ENCODE peak calls at places on chromosomes 6 and 20, in seven cellular contexts. V, M, R, H, E, U and C are unnamed samples.

GRCh38 chr20:30503992-30504570 is 753.4 kb upstream of the DEFB115 start:
- DNase-seq in H (no peak), V (no peak), R (no peak), U (no peak), M (no peak), E (no peak), C (no peak)

GRCh38 chr6:139628220-139628619 is 253.8 kb upstream of the CITED2 start:
- DNase-seq in V (no peak), R (no peak), U (no peak), E (no peak), M (no peak), H (no peak), C (no peak)

GRCh38 chr20:46695888-46696287 is 6.6 kb upstream of the TP53RK start:
- DNase-seq in E (no peak), U (no peak), R (no peak), M (no peak), V (no peak), H (peak), C (no peak)

GRCh38 chr6:35300848-35301247 is 3.2 kb downstream of the DEF6 start:
- DNase-seq in H (no peak), E (no peak), M (no peak), R (no peak), V (no peak), U (no peak), C (no peak)

GRCh38 chr20:59082981-59083380 is 40.4 kb upstream of the PRELID3B start:
- DNase-seq in V (no peak), U (no peak), E (no peak), R (no peak), M (no peak), H (no peak), C (no peak)

GRCh38 chr6:10595731-10596664 is 74.8 kb downstream of the GCNT2 start:
- DNase-seq in E (no peak), V (no peak), H (no peak), M (no peak), U (no peak), R (no peak), C (no peak)

GRCh38 chr6:3438190-3439167 is 18.4 kb downstream of the SLC22A23 start:
- DNase-seq in E (no peak), H (peak), U (peak), R (peak), V (no peak), M (no peak), C (no peak)

GRCh38 chr6:169046483-169047192 is 207.0 kb downstream of the THBS2 start:
- DNase-seq in V (no peak), R (no peak), M (peak), H (peak), E (no peak), U (no peak), C (no peak)

GRCh38 chr20:63941282-63942060 is 14.7 kb downstream of the UCKL1 start:
- DNase-seq in U (peak), H (no peak), V (peak), M (peak), R (no peak), E (peak), C (no peak)

GRCh38 chr20:43576108-43576507 is 14.6 kb upstream of the IFT52 start:
- DNase-seq in R (no peak), M (peak), U (peak), E (no peak), H (no peak), V (no peak), C (no peak)

GRCh38 chr6:89966250-89966588 is 72.0 kb downstream of the GJA10 start:
- DNase-seq in U (no peak), H (peak), V (no peak), R (no peak), M (no peak), E (no peak), C (no peak)

GRCh38 chr20:63642518-63643247 is 10.5 kb downstream of the STMN3 start:
- DNase-seq in H (no peak), R (no peak), V (peak), E (no peak), U (peak), M (peak), C (no peak)

GRCh38 chr20:31549513-31549880 is 35.3 kb downstream of the HM13 start:
- DNase-seq in H (no peak), V (no peak), U (no peak), M (peak), E (no peak), R (no peak), C (no peak)

GRCh38 chr20:60782959-60783625 is 469.0 kb upstream of the CDH4 start:
- DNase-seq in E (no peak), M (no peak), H (no peak), V (no peak), R (no peak), U (no peak), C (no peak)

GRCh38 chr6:156794546-156794945 is 17.4 kb downstream of the ARID1B start:
- DNase-seq in E (no peak), R (no peak), H (no peak), U (no peak), V (no peak), M (no peak), C (no peak)

GRCh38 chr6:145241039-145241438 is 494.3 kb downstream of the EPM2A start:
- DNase-seq in U (no peak), E (no peak), V (no peak), R (peak), H (peak), M (no peak), C (no peak)

GRCh38 chr6:24339932-24340331 is 17.9 kb downstream of the DCDC2 start:
- DNase-seq in H (no peak), V (no peak), R (no peak), E (no peak), U (no peak), M (no peak), C (no peak)

GRCh38 chr6:157873735-157874344 is 50.8 kb downstream of the SNX9 start:
- DNase-seq in M (peak), E (peak), H (peak), U (peak), R (no peak), V (peak), C (peak)

GRCh38 chr20:19453781-19454310 is 241.4 kb downstream of the SLC24A3 start:
- DNase-seq in M (no peak), V (no peak), E (no peak), R (no peak), U (no peak), H (no peak), C (no peak)

GRCh38 chr6:125868996-125869395 is 78.2 kb downstream of the NCOA7 start:
- DNase-seq in V (no peak), H (no peak), U (peak), M (peak), E (no peak), R (no peak), C (peak)

GRCh38 chr6:158648682-158649131 is 1.1 kb upstream of the SYTL3 start:
- DNase-seq in R (peak), E (no peak), M (peak), H (peak), U (no peak), V (no peak), C (no peak)

GRCh38 chr20:2840967-2841531 is 504 bp downstream of the VPS16 start:
- DNase-seq in E (peak), U (peak), V (peak), R (peak), H (peak), M (peak), C (peak)

GRCh38 chr6:116168148-116168547 is 42.2 kb upstream of the COL10A1 start:
- DNase-seq in E (no peak), U (no peak), H (no peak), R (no peak), M (no peak), V (no peak), C (no peak)

GRCh38 chr6:107539409-107539808 is 49.5 kb downstream of the SOBP start:
- DNase-seq in H (peak), M (no peak), R (no peak), E (no peak), U (no peak), V (no peak), C (no peak)

GRCh38 chr6:112432853-112433252 is 85.7 kb downstream of the RFPL4B start:
- DNase-seq in R (no peak), H (no peak), E (no peak), M (no peak), U (no peak), V (no peak), C (no peak)

GRCh38 chr6:105593805-105594231 is 190.9 kb upstream of the PREP start:
- DNase-seq in H (peak), U (no peak), E (no peak), R (no peak), M (no peak), V (no peak), C (peak)

GRCh38 chr20:62052336-62052841 is 13.3 kb downstream of the TAF4 start:
- DNase-seq in U (no peak), V (no peak), E (no peak), R (no peak), H (no peak), M (peak), C (no peak)

GRCh38 chr6:15626878-15627683 is 35.7 kb downstream of the DTNBP1 start:
- DNase-seq in E (no peak), U (no peak), H (no peak), R (no peak), M (no peak), V (no peak), C (no peak)

GRCh38 chr6:138346302-138347195 is 31.2 kb upstream of the SMIM28 start:
- DNase-seq in H (no peak), M (no peak), V (no peak), U (no peak), R (no peak), E (no peak), C (no peak)

GRCh38 chr20:37543828-37544227 is 16.2 kb upstream of the BLCAP start:
- DNase-seq in H (peak), R (no peak), V (no peak), U (no peak), M (no peak), E (no peak), C (no peak)

GRCh38 chr20:37539956-37540455 is 12.3 kb upstream of the BLCAP start:
- DNase-seq in U (no peak), H (no peak), V (no peak), R (no peak), E (no peak), M (no peak), C (no peak)

GRCh38 chr20:37542281-37542680 is 14.6 kb upstream of the BLCAP start:
- DNase-seq in M (no peak), H (no peak), V (no peak), R (no peak), U (no peak), E (no peak), C (no peak)

GRCh38 chr20:37539424-37539823 is 11.7 kb upstream of the BLCAP start:
- DNase-seq in M (no peak), H (no peak), U (no peak), R (no peak), E (no peak), V (no peak), C (no peak)

DNA sequence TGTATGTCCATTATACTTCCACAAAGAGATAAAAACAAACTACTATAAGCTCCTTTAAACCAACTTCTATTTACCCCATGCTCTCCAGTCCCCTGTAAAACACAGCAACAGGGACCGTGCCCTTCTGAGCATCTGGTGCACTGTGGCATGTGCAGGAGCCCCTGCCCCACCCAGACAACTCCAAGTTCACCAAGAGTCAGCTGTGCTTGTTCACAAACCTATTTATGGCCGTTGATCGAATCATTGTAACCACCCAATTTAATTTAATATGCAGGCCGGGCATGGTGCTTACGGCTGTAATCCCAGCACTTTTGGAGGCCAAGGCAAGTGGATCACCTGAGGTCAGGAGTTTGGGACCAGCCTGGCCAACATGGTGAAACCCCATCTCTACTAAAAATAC is 13.7 kb upstream of the BLCAP start:
- DNase-seq in E (no peak), H (no peak), M (no peak), R (no peak), V (no peak), U (no peak), C (no peak)
- H3K4me3 ChIP-seq in E (no peak), H (no peak), M (no peak), R (no peak), V (no peak), U (no peak), C (no peak)

DNA sequence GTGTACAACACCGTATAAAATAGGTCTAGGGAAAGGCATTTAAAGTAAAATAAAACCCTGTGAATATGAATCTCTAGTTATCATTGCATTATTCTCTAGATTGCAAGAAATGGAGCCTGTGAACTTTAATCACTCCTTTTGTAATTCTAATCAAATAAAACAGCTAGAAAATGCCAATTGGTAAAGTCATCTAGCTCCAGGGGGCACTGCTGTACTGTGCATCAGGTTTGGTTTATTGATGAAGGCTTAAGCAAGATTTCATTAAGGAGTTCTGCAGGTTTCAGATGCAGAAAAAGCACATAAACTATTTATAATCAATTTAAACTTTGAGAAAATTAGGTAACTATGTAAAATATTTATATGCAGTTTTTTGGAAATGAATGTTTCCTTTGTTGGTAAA is 645.0 kb downstream of the PHF3 start:
- DNase-seq in M (no peak), E (no peak), V (no peak), R (peak), U (no peak), H (peak), C (peak)
- TF ChIP-seq CTCF in M (peak), E (no peak), V (peak), R (peak), U (peak), H (peak), C (peak)

GRCh38 chr6:79440590-79440989 is 96.6 kb downstream of the LCA5 start:
- DNase-seq in U (no peak), V (no peak), R (no peak), H (no peak), E (no peak), M (no peak), C (no peak)

GRCh38 chr6:79436232-79436631 is 101.0 kb downstream of the LCA5 start:
- DNase-seq in E (no peak), H (peak), U (no peak), M (no peak), R (no peak), V (no peak), C (no peak)

GRCh38 chr6:79441222-79441621 is 96.0 kb downstream of the LCA5 start:
- DNase-seq in M (no peak), H (no peak), U (no peak), R (no peak), V (no peak), E (no peak), C (no peak)

GRCh38 chr6:79432726-79433125 is 104.5 kb downstream of the LCA5 start:
- DNase-seq in V (no peak), M (no peak), E (no peak), H (no peak), R (no peak), U (no peak), C (no peak)

DNA sequence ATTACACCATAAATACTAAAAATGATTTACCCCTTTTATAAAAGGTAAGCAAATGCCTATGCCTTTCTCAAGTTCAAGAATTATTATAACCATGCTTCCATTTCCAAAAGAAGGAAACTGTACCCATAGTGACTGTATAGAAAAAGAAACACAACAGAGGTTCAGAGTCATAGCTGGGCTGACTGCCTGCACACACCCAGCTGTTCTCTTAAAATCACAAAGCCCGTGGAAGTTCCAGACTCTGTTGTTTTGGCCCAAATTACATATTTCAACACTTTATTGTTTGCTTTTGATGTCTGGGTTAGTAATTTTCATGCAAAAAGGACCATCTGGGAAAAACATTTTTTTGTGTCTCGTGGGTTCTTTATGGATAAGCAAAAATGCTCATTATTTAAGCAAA is 99.2 kb downstream of the LCA5 start:
- DNase-seq in U (peak), M (no peak), V (no peak), H (peak), E (peak), R (no peak), C (no peak)
- H3K27ac ChIP-seq in U (no peak), M (no peak), V (no peak), H (no peak), E (no peak), R (no peak), C (no peak)

DNA sequence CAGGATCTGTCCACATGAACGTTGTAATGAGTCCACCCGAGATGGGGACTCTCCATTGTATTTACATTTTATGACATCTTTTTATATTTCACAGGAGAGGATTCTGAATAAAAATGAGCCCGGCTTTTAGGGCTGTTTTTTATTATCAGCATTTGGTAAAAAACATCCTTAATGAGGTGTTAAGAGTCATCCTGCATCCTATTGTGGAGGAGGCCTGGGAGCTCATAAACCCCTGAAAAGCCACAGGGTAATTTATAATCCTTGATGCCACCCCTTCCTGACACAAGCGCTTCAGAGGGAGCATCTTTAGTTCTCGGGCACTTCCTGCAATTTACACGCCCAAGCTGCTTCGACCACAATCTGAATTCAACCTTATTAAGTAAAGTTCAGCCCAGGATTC is 74.2 kb upstream of the SALL4 start:
- DNase-seq in R (no peak), H (no peak), E (no peak), V (no peak), M (no peak), U (no peak), C (no peak)
- H3K4me3 ChIP-seq in R (no peak), H (no peak), E (no peak), V (no peak), M (no peak), U (no peak), C (no peak)

GRCh38 chr6:44189257-44189656 is 27.5 kb upstream of the MYMX start:
- DNase-seq in M (peak), U (no peak), E (no peak), R (no peak), V (no peak), H (no peak), C (no peak)
- TF ChIP-seq CTCF in M (no peak), U (no peak), E (no peak), R (no peak), V (no peak), H (no peak), C (no peak)

DNA sequence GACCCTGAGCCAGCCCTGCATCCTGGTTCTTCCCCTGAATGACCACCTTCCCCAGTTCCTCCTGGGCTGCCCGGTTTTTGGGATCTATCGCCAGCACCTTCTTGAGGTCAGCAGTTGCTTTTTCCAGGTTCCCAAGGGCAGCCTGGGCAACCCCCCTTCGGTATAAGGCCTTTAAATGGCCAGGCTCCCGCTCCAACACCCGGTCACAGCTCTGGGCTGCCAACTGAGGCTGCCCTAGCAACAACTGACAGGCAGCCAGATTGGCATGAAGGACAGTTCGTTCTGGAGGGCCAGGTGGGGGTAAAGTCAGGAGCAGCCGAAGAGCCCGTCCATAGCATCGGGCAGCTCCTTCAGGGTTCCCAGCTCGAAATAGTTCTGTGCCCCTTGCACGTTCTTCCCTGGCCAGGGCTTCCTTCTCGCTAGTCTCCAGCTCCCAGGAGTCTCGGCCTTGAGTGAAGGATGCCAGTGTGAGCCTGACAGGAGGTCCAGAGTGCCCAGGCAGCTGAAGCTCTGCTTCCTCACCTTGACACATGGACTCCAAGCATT is 778 bp upstream of the ATF6B start:
- DNase-seq in E (no peak), V (no peak), R (no peak), U (no peak), M (no peak), H (no peak), C (no peak)
- H3K27ac ChIP-seq in E (peak), V (peak), R (peak), U (peak), M (no peak), H (peak), C (peak)

DNA sequence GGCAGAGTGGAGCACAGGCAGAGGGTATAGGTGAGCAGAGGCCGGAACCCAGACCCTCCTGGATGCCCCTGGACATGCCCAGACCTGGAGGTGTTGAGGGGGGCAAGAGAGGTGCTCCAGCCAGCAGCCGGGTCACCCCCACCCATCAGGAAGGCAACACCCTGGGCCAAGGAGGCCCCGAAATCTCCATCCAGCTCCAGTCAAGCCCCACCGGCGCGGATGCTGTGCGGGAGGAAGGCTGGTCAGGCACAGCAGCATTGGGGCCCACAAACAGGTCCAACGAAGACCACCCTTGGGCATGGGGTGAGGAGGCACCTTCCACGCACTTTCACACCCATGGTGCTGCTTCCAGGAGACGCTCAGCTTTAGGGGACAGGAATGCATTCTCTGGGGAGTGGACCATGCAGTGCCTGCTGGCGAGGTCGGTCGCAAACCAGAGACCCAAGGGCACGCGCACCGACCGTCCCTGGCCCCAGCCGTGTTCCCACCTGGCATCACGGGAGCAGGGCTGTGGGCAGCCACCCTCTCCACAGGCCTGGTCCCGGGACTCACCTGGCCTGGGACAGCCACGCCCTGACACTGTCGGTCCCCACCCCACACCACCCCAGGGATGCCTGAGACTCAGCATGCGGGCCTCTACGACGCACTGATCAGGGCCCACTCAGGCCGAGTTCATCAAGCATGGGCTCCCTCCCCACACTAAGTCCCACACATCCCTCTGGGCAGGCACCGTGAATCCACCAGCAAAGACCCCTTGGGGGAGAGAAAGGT is 43.6 kb upstream of the ZBP1 start:
- DNase-seq in V (no peak), U (peak), H (no peak), R (no peak), E (peak), M (peak), C (peak)
- H3K4me3 ChIP-seq in V (no peak), U (no peak), H (no peak), R (no peak), E (no peak), M (no peak), C (no peak)